ENCODE peak calls at places on chromosomes 16 and 17, in eight cellular contexts. O, N, L, W, G, E, X and J are unnamed samples.
A peak's percentile ranks its signal among the peaks of the same experiment; 100 is the strongest.

GRCh38 chr16:22369221-22369811 is 5.1 kb downstream of the CDR2 start:
- DNase-seq in X (no peak), L (peak; percentile 69), W (no peak), O (no peak), G (no peak), N (no peak), E (peak; percentile 61), J (peak; percentile 25)

GRCh38 chr17:50127661-50128361 is 2.1 kb downstream of the SAMD14 start:
- DNase-seq in N (no peak), L (no peak), X (no peak), W (no peak), G (no peak), E (peak; percentile 49), O (no peak), J (no peak)

GRCh38 chr17:14316131-14316854 is 15.4 kb downstream of the HS3ST3B1 start:
- DNase-seq in O (peak; percentile 21), G (no peak), W (no peak), X (no peak), N (no peak), L (no peak), E (peak; percentile 87), J (no peak)

GRCh38 chr17:76150712-76151622 is 9.9 kb upstream of the FOXJ1 start:
- DNase-seq in N (no peak), L (no peak), X (no peak), O (peak; percentile 48), E (no peak), G (no peak), W (no peak), J (no peak)

GRCh38 chr16:16095646-16096045 is 127.6 kb downstream of the ABCC6 start:
- DNase-seq in W (no peak), E (peak; percentile 39), G (no peak), N (no peak), L (peak; percentile 25), X (no peak), O (no peak), J (no peak)

GRCh38 chr17:18026408-18026776 is 12.6 kb downstream of the ATPAF2 start:
- DNase-seq in E (peak; percentile 82), L (peak; percentile 97), N (peak; percentile 26), W (peak; percentile 17), O (peak; percentile 66), X (peak; percentile 49), G (peak; percentile 14), J (no peak)

GRCh38 chr17:35537569-35538209 is at the start of gene SLFN12L:
- DNase-seq in X (no peak), N (no peak), L (no peak), W (no peak), O (no peak), G (no peak), E (peak; percentile 5), J (peak; percentile 43)

GRCh38 chr16:68396481-68396880 is 51.8 kb downstream of the SMPD3 start:
- DNase-seq in W (no peak), N (no peak), X (peak; percentile 9), O (peak; percentile 74), L (peak; percentile 83), G (peak; percentile 20), E (peak; percentile 52), J (peak; percentile 65)

GRCh38 chr17:35062284-35062683 is 1.2 kb downstream of the RFFL start:
- DNase-seq in X (no peak), E (no peak), L (no peak), O (no peak), W (no peak), N (no peak), G (no peak), J (no peak)

GRCh38 chr17:1762233-1762905 is 509 bp downstream of the SERPINF1 start:
- DNase-seq in N (no peak), W (no peak), G (no peak), E (peak; percentile 53), L (peak; percentile 54), O (no peak), X (no peak), J (no peak)

GRCh38 chr17:15291674-15292361 is 26.7 kb upstream of the PMP22 start:
- DNase-seq in L (no peak), O (no peak), G (no peak), N (no peak), E (peak; percentile 55), X (no peak), W (no peak), J (no peak)

GRCh38 chr16:1960665-1961630 is 1.6 kb downstream of the NDUFB10 start:
- DNase-seq in O (peak; percentile 59), X (no peak), G (peak; percentile 64), W (peak; percentile 52), E (no peak), L (peak; percentile 51), N (no peak), J (peak; percentile 35)

GRCh38 chr17:18963126-18964017 is 11.4 kb downstream of the SLC5A10 start:
- DNase-seq in E (no peak), X (no peak), W (no peak), L (peak; percentile 77), O (no peak), N (no peak), G (peak; percentile 42), J (no peak)

GRCh38 chr17:80359422-80360110 is 55.4 kb upstream of the ENDOV start:
- DNase-seq in W (no peak), E (peak; percentile 36), N (no peak), G (no peak), L (no peak), X (no peak), O (no peak), J (no peak)